ENCODE peak calls at places on chromosomes 6 and 20, in ten cellular contexts. U is AG10803; T is transverse colon; J is Calu3; I is CD8-positive, alpha-beta T cell; K is thoracic aorta; D is esophagus muscularis mucosa; Z is CD4-positive, alpha-beta T cell; C is fibroblast of mammary gland; P is AG09309. Y is an unnamed sample.

GRCh38 chr6:112503210-112503609 is 156.1 kb downstream of the RFPL4B start:
- DNase-seq in U (no peak), T (no peak), J (no peak), I (no peak), K (no peak), D (no peak), Z (no peak), C (no peak), P (no peak), Y (no peak)

GRCh38 chr6:31402324-31403282 is 792 bp upstream of the MICA start:
- DNase-seq in U (no peak), T (peak), J (no peak), I (peak), K (no peak), D (no peak), Z (no peak), C (peak), P (no peak), Y (peak)

GRCh38 chr20:63167026-63167917 is 48.7 kb downstream of the YTHDF1 start:
- DNase-seq in U (no peak), T (no peak), J (no peak), I (no peak), K (no peak), D (no peak), Z (no peak), C (no peak), P (no peak), Y (no peak)

GRCh38 chr6:16504608-16505007 is 256.7 kb downstream of the ATXN1 start:
- DNase-seq in U (no peak), T (no peak), J (no peak), I (no peak), K (no peak), D (no peak), Z (no peak), C (no peak), P (no peak), Y (no peak)

GRCh38 chr20:40497781-40498691 is 191.0 kb downstream of the MAFB start:
- DNase-seq in U (peak), T (peak), J (no peak), I (no peak), K (no peak), D (no peak), Z (no peak), C (peak), P (no peak), Y (no peak)

GRCh38 chr6:125120054-125120590 is 33.5 kb upstream of the TPD52L1 start:
- DNase-seq in U (no peak), T (no peak), J (no peak), I (no peak), K (no peak), D (no peak), Z (no peak), C (no peak), P (no peak), Y (no peak)

GRCh38 chr6:139107051-139107450 is 27.8 kb upstream of the HECA start:
- DNase-seq in U (no peak), T (no peak), J (no peak), I (no peak), K (no peak), D (no peak), Z (no peak), C (no peak), P (no peak), Y (no peak)

GRCh38 chr20:48718914-48719578 is 108.8 kb downstream of the PREX1 start:
- DNase-seq in U (no peak), T (peak), J (no peak), I (peak), K (no peak), D (no peak), Z (no peak), C (no peak), P (no peak), Y (no peak)

GRCh38 chr6:110542311-110543024 is 66.1 kb upstream of the SLC22A16 start:
- DNase-seq in U (peak), T (no peak), J (no peak), I (no peak), K (no peak), D (no peak), Z (no peak), C (no peak), P (no peak), Y (no peak)

DNA sequence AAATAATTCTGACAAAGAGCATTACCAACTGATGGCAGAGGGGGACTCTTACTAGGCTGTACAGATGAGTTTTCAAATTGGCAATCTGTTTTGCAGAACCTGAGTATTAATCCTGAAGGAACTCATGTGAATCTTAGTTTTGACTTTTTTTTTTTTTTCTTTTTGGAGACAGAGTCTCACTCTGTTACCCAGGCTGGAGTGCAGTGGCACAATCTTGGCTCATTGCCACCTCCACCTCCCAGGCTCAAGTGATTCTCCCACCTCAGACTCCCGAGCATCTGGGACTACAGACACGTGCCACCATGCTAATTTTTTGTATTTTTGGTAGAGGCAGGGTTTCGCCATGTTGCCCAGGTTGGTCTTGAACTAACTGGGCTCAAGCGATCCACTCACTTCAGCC is 49.3 kb downstream of the KCTD20 start:
- DNase-seq in U (no peak), T (no peak), J (no peak), I (no peak), K (no peak), D (no peak), Z (no peak), C (no peak), P (no peak), Y (no peak)
- TF ChIP-seq CTCF in U (no peak), T (no peak), J (no peak), I (no peak), K (no peak), D (no peak), Z (no peak), C (no peak), P (no peak), Y (no peak)

GRCh38 chr6:151440930-151441329 is 11.0 kb downstream of the RMND1 start:
- DNase-seq in U (peak), T (no peak), J (no peak), I (no peak), K (no peak), D (no peak), Z (no peak), C (peak), P (no peak), Y (no peak)
- TF ChIP-seq CTCF in U (peak), T (no peak), J (no peak), I (peak), K (peak), D (peak), Z (peak), C (peak), P (peak), Y (no peak)

DNA sequence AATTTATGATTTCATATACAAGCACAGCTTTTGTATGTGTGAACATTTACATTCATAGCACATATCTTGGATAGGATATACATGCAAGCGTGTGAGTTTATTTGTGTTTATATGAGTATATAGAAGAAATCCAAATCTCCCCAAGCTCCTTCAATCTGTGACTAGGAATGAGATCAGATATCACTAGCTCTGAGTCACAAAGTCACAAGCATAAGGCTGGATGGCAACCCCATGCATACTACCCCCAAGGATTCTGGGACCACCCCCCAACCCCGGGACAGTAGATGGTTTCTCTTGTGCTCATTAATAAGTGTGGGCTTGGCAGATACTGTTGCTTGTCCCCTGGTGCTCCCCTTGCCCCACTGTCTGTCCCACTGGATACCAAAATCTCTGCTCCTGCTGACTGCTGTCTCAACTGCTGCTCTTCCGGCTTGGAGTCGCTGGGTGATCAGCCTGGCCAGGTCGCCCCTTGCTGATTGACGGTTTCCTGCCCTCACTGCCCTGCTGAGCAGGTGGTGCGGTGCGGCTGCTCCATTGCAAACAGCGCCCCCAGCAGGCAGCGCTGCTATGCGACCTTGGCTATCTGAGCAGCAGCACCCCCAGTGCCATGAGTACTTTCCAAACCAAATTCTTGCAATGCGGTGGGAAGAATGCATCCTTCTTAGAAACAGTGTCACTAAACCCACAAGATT is 279.4 kb downstream of the CD83 start:
- DNase-seq in U (peak), T (peak), J (no peak), I (no peak), K (no peak), D (peak), Z (no peak), C (peak), P (no peak), Y (no peak)
- TF ChIP-seq CTCF in U (peak), T (no peak), J (no peak), I (no peak), K (no peak), D (no peak), Z (no peak), C (peak), P (peak), Y (peak)

GRCh38 chr20:31581391-31581790 is 23.7 kb upstream of the ID1 start:
- DNase-seq in U (no peak), T (no peak), J (no peak), I (no peak), K (no peak), D (no peak), Z (no peak), C (no peak), P (no peak), Y (no peak)

GRCh38 chr20:31577194-31577593 is 27.9 kb upstream of the ID1 start:
- DNase-seq in U (no peak), T (no peak), J (no peak), I (no peak), K (no peak), D (no peak), Z (no peak), C (no peak), P (no peak), Y (no peak)

GRCh38 chr20:31578448-31579138 is 26.5 kb upstream of the ID1 start:
- DNase-seq in U (no peak), T (no peak), J (no peak), I (no peak), K (no peak), D (no peak), Z (no peak), C (no peak), P (no peak), Y (no peak)

GRCh38 chr20:31580706-31581105 is 24.4 kb upstream of the ID1 start:
- DNase-seq in U (no peak), T (no peak), J (no peak), I (no peak), K (no peak), D (no peak), Z (no peak), C (no peak), P (no peak), Y (no peak)

GRCh38 chr20:31579245-31579644 is 25.8 kb upstream of the ID1 start:
- DNase-seq in U (no peak), T (no peak), J (no peak), I (no peak), K (no peak), D (no peak), Z (no peak), C (no peak), P (no peak), Y (no peak)
- TF ChIP-seq CTCF in U (no peak), T (no peak), J (no peak), I (no peak), K (no peak), D (no peak), Z (no peak), C (no peak), P (no peak), Y (no peak)

Y was measured in endothelial cell.